ENCODE peak calls at places on chromosomes 3 and 15, in four cellular contexts. N, V, Y and X are unnamed samples.
A peak's percentile ranks its signal among the peaks of the same experiment; 100 is the strongest.

GRCh38 chr15:68921926-68922325 is 8.4 kb upstream of the SPESP1 start:
- DNase-seq in N (no peak), Y (no peak), V (no peak), X (no peak)

GRCh38 chr15:26891448-26891881 is 24.6 kb downstream of the GABRA5 start:
- DNase-seq in Y (peak; percentile 38), N (peak; percentile 47), V (peak; percentile 73), X (peak; percentile 95)

GRCh38 chr15:89335289-89336041 is 841 bp upstream of the POLG start:
- DNase-seq in V (no peak), N (no peak), Y (no peak), X (no peak)

GRCh38 chr3:15633766-15634588 is 32.4 kb downstream of the BTD start:
- DNase-seq in V (no peak), N (no peak), Y (peak; percentile 47), X (no peak)

GRCh38 chr15:56537881-56538280 is 72.9 kb upstream of the MNS1 start:
- DNase-seq in V (peak; percentile 3), Y (no peak), N (no peak), X (peak; percentile 74)

GRCh38 chr3:71051893-71052687 is 531.4 kb downstream of the FOXP1 start:
- DNase-seq in V (peak; percentile 67), Y (peak; percentile 40), N (no peak), X (no peak)

GRCh38 chr3:183244219-183244618 is 8.8 kb upstream of the B3GNT5 start:
- DNase-seq in V (peak; percentile 80), Y (no peak), N (peak; percentile 56), X (no peak)

GRCh38 chr3:190222360-190222759 is 99.9 kb downstream of the CLDN1 start:
- DNase-seq in V (no peak), Y (no peak), N (no peak), X (no peak)

GRCh38 chr15:101578443-101578894 is 73.7 kb downstream of the TM2D3 start:
- DNase-seq in Y (no peak), N (peak; percentile 41), V (peak; percentile 44), X (peak; percentile 86)

GRCh38 chr3:85020828-85021227 is 62.0 kb downstream of the CADM2 start:
- DNase-seq in N (no peak), Y (no peak), V (no peak), X (peak; percentile 61)

GRCh38 chr3:49745986-49746385 is 22.2 kb upstream of the GMPPB start:
- DNase-seq in V (peak; percentile 16), Y (peak; percentile 72), N (no peak), X (no peak)

DNA sequence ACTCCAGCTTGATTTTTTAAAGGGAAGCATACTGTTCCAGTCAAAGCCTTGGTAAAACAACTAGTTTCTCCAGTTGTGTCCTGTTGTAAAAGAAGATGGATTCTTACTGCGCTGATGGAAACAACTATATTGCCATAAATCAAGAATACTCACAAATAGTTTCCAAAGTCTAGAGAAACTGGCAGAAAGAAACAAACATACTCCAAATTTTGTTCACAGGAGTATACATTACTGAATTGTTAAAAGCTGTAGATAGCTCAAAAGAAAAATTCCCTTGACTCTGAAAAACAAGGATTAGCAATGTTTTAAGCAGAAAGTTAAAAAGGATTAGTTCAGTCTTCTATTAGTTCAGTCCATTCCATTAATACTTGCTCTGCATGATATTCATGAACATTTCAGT is 27.6 kb downstream of the SORD start:
- DNase-seq in V (no peak), N (no peak), Y (no peak), X (no peak)
- H3K36me3 ChIP-seq in V (no peaks in the 10 kb centered on the region), N (no peaks in the 10 kb centered on the region), Y (peaks cover 10% of the 10 kb centered on the region), X (peaks cover 57% of the 10 kb centered on the region)

DNA sequence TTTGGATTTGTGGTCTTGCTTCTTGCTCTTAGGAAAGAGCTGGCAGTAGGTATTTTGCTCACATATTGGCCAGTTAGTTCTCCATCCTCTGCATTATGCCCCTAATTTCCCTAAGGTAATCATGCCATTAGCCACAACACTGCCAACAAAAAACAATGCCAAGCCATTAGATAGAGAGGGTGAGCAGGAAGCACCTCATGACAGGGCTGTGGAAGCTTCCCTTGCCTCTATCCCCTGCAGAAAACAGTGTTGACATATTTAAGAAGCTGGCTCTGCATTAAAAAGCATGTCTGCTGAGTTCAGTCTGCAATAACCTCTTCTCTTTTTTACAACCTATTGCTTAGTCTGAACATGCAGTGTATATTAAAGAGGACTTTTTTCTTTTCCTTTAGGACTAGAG is 93.4 kb upstream of the UBE3A start:
- DNase-seq in Y (no peak), V (no peak), N (no peak), X (peak; percentile 17)
- H3K4me3 ChIP-seq in Y (no peak overlapping the region), V (no peak overlapping the region), N (no peak overlapping the region), X (no peak overlapping the region)

DNA sequence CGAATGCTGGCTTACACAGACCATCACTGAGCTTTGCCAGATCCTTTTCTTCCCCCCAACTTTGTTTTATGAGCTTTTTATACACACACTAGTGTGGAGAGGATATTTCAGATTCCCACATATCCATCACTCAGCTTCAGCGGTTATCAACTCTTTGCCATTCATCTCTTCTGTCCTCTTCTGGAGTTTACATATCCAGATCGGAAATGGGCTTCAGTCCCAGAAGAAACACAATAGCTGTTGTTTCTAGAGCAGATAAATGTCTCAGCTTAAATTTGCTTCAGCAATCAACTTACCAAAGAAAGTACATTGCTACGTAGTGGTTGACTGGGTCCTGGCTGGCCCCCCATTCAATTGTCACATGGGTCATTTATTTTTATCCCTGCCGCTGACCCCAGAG is 185.9 kb upstream of the BHLHE40 start:
- DNase-seq in N (no peak), Y (no peak), V (no peak), X (no peak)
- H3K36me3 ChIP-seq in N (peaks cover 16% of the 10 kb centered on the region), Y (no peaks in the 10 kb centered on the region), V (no peaks in the 10 kb centered on the region), X (no peaks in the 10 kb centered on the region)

GRCh38 chr15:33313491-33313890 is 2.7 kb downstream of the RYR3 start:
- DNase-seq in N (no peak), Y (no peak), V (no peak), X (no peak)

GRCh38 chr15:33315044-33315443 is 4.3 kb downstream of the RYR3 start:
- DNase-seq in N (no peak), V (no peak), Y (no peak), X (no peak)

GRCh38 chr15:33310481-33311311 is at the start of gene RYR3:
- DNase-seq in Y (no peak), V (peak; percentile 30), N (peak; percentile 25), X (peak; percentile 89)

GRCh38 chr15:33311312-33311971 is 675 bp downstream of the RYR3 start:
- DNase-seq in N (no peak), Y (no peak), V (no peak), X (peak; percentile 75)

DNA sequence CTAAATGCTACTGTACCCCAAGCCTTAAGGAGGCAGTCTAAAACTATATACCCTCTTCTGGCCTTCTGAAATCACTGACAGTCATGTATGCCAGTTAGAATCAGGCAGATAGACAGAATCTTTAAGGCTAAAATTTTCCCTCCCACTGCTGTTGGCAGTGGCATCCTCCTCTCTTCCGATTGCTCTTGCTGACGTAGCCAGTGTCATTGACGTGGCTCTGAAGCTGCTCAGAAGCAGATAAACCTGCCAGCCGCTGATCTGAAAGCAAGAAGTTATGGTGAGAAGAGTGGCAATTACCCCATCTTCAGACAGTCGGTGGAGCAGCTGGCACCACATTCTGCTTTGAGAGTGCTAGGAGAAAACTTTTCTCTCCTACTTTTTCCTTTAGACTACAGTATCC is 3.3 kb downstream of the RYR3 start:
- DNase-seq in V (no peak), Y (no peak), N (no peak), X (no peak)
- H3K4me3 ChIP-seq in V (no peak overlapping the region), Y (no peak overlapping the region), N (no peak overlapping the region), X (no peak overlapping the region)

GRCh38 chr15:92898988-92899909 is 875 bp upstream of the CHD2 start:
- DNase-seq in N (no peak), V (no peak), Y (peak; percentile 50), X (peak; percentile 35)
- H3K36me3 ChIP-seq in N (peaks cover 8% of the 10 kb centered on the region), V (peaks cover 37% of the 10 kb centered on the region), Y (peaks cover 27% of the 10 kb centered on the region), X (peaks cover 76% of the 10 kb centered on the region)

GRCh38 chr3:58861551-58861950 is 188.3 kb downstream of the CFAP20DC start:
- DNase-seq in Y (no peak), V (no peak), N (no peak), X (no peak)

GRCh38 chr3:58857423-58857822 is 190.8 kb upstream of the FAM3D start:
- DNase-seq in V (no peak), N (no peak), Y (no peak), X (no peak)

GRCh38 chr3:58858126-58858525 is 191.6 kb upstream of the FAM3D start:
- DNase-seq in N (no peak), V (no peak), Y (no peak), X (no peak)
- H3K4me3 ChIP-seq in N (no peak overlapping the region), V (no peak overlapping the region), Y (no peak overlapping the region), X (no peak overlapping the region)

DNA sequence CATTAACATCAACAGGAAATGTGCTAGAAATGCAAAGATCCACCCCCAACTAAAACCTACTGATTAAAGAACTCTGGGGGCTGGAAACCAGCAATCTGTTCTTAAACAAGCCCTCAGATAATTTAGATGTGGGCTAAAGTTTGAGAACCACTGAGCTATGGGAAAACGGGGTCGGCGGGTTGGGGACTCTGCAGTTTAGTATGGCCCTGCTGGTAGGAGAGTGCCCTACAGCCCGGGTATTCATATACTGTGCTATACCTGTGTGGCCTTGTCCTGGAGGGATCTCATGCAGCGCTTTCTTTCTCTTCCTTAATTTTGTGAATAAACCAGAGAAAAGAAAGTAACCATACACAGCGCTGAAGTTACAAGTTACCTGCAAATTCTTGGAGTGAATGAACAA is 189.7 kb upstream of the GBE1 start:
- DNase-seq in V (no peak), Y (no peak), N (no peak), X (peak; percentile 45)
- H3K36me3 ChIP-seq in V (no peaks in the 10 kb centered on the region), Y (no peaks in the 10 kb centered on the region), N (no peaks in the 10 kb centered on the region), X (no peaks in the 10 kb centered on the region)